ENCODE peak calls at places on chromosomes 3 and 15, in ten cellular contexts. One of them, this sample, is unnamed.

GRCh38 chr15:66565731-66566130 is at the start of gene LCTL:
- DNase-seq in CD4-positive, alpha-beta T cell: no peak
- DNase-seq in IMR-90: peak; percentile 72
- DNase-seq in GM10248: no peak
- DNase-seq in bronchial epithelial cell: no peak
- DNase-seq in HFFc6: peak; percentile 13
- DNase-seq in omental fat pad: no peak
- DNase-seq in neural crest cell: peak; percentile 53
- DNase-seq in AG04449: no peak
- DNase-seq in AG10803: peak; percentile 53
- DNase-seq in this sample: no peak

GRCh38 chr3:45890405-45890804 is 4.1 kb downstream of the CCR9 start:
- DNase-seq in omental fat pad: no peak
- DNase-seq in AG04449: no peak
- DNase-seq in IMR-90: no peak
- DNase-seq in GM10248: no peak
- DNase-seq in CD4-positive, alpha-beta T cell: no peak
- DNase-seq in neural crest cell: no peak
- DNase-seq in HFFc6: no peak
- DNase-seq in bronchial epithelial cell: peak; percentile 32
- DNase-seq in AG10803: no peak
- DNase-seq in this sample: no peak

GRCh38 chr3:143222981-143223380 is 103.4 kb downstream of the CHST2 start:
- DNase-seq in omental fat pad: no peak
- DNase-seq in bronchial epithelial cell: no peak
- DNase-seq in IMR-90: no peak
- DNase-seq in neural crest cell: no peak
- DNase-seq in CD4-positive, alpha-beta T cell: no peak
- DNase-seq in AG10803: no peak
- DNase-seq in HFFc6: no peak
- DNase-seq in AG04449: no peak
- DNase-seq in GM10248: no peak
- DNase-seq in this sample: no peak

GRCh38 chr15:42622328-42622925 is 47.0 kb downstream of the STARD9 start:
- DNase-seq in IMR-90: no peak
- DNase-seq in CD4-positive, alpha-beta T cell: no peak
- DNase-seq in neural crest cell: no peak
- DNase-seq in GM10248: no peak
- DNase-seq in bronchial epithelial cell: peak; percentile 13
- DNase-seq in AG04449: no peak
- DNase-seq in omental fat pad: no peak
- DNase-seq in AG10803: no peak
- DNase-seq in HFFc6: no peak
- DNase-seq in this sample: no peak

GRCh38 chr3:158935846-158936245 is 134.0 kb downstream of the MFSD1 start:
- DNase-seq in AG04449: no peak
- DNase-seq in neural crest cell: no peak
- DNase-seq in IMR-90: no peak
- DNase-seq in omental fat pad: no peak
- DNase-seq in CD4-positive, alpha-beta T cell: no peak
- DNase-seq in AG10803: peak; percentile 41
- DNase-seq in HFFc6: no peak
- DNase-seq in GM10248: no peak
- DNase-seq in bronchial epithelial cell: peak; percentile 35
- DNase-seq in this sample: no peak

GRCh38 chr15:99176757-99177156 is 71.9 kb downstream of the SYNM start:
- DNase-seq in CD4-positive, alpha-beta T cell: no peak
- DNase-seq in HFFc6: no peak
- DNase-seq in omental fat pad: no peak
- DNase-seq in AG10803: no peak
- DNase-seq in GM10248: no peak
- DNase-seq in IMR-90: no peak
- DNase-seq in neural crest cell: no peak
- DNase-seq in bronchial epithelial cell: peak; percentile 9
- DNase-seq in AG04449: no peak
- DNase-seq in this sample: no peak

GRCh38 chr15:37289109-37289765 is 188.9 kb upstream of the MEIS2 start:
- DNase-seq in CD4-positive, alpha-beta T cell: no peak
- DNase-seq in AG10803: peak; percentile 6
- DNase-seq in AG04449: no peak
- DNase-seq in HFFc6: peak; percentile 28
- DNase-seq in GM10248: no peak
- DNase-seq in omental fat pad: no peak
- DNase-seq in neural crest cell: no peak
- DNase-seq in bronchial epithelial cell: peak; percentile 18
- DNase-seq in IMR-90: peak; percentile 5
- DNase-seq in this sample: peak; percentile 26

GRCh38 chr15:57769266-57769665 is 62.8 kb downstream of the POLR2M start:
- DNase-seq in HFFc6: peak; percentile 86
- DNase-seq in CD4-positive, alpha-beta T cell: no peak
- DNase-seq in GM10248: no peak
- DNase-seq in AG04449: peak; percentile 44
- DNase-seq in bronchial epithelial cell: no peak
- DNase-seq in omental fat pad: no peak
- DNase-seq in IMR-90: peak; percentile 33
- DNase-seq in neural crest cell: no peak
- DNase-seq in AG10803: peak; percentile 83
- DNase-seq in this sample: no peak

GRCh38 chr3:197590313-197590962 is 34.7 kb upstream of the BDH1 start:
- DNase-seq in omental fat pad: no peak
- DNase-seq in bronchial epithelial cell: no peak
- DNase-seq in AG04449: no peak
- DNase-seq in HFFc6: no peak
- DNase-seq in IMR-90: no peak
- DNase-seq in neural crest cell: no peak
- DNase-seq in CD4-positive, alpha-beta T cell: no peak
- DNase-seq in AG10803: no peak
- DNase-seq in GM10248: peak; percentile 2
- DNase-seq in this sample: peak; percentile 81

GRCh38 chr15:98896002-98896721 is 111.4 kb downstream of the PGPEP1L start:
- DNase-seq in neural crest cell: no peak
- DNase-seq in AG10803: peak; percentile 64
- DNase-seq in CD4-positive, alpha-beta T cell: no peak
- DNase-seq in bronchial epithelial cell: peak; percentile 84
- DNase-seq in HFFc6: peak; percentile 70
- DNase-seq in AG04449: no peak
- DNase-seq in GM10248: no peak
- DNase-seq in omental fat pad: no peak
- DNase-seq in IMR-90: peak; percentile 91
- DNase-seq in this sample: no peak

GRCh38 chr3:182920515-182921084 is 59.7 kb downstream of the DCUN1D1 start:
- DNase-seq in HFFc6: no peak
- DNase-seq in AG04449: no peak
- DNase-seq in CD4-positive, alpha-beta T cell: no peak
- DNase-seq in IMR-90: no peak
- DNase-seq in bronchial epithelial cell: peak; percentile 10
- DNase-seq in neural crest cell: no peak
- DNase-seq in GM10248: no peak
- DNase-seq in AG10803: no peak
- DNase-seq in omental fat pad: no peak
- DNase-seq in this sample: peak; percentile 34

GRCh38 chr3:39318311-39318710 is 11.2 kb upstream of the CCR8 start:
- DNase-seq in GM10248: no peak
- DNase-seq in AG10803: no peak
- DNase-seq in AG04449: no peak
- DNase-seq in HFFc6: no peak
- DNase-seq in omental fat pad: no peak
- DNase-seq in CD4-positive, alpha-beta T cell: no peak
- DNase-seq in IMR-90: no peak
- DNase-seq in neural crest cell: no peak
- DNase-seq in bronchial epithelial cell: peak; percentile 59
- DNase-seq in this sample: no peak

GRCh38 chr3:156643729-156644389 is 30.5 kb upstream of the TIPARP start:
- DNase-seq in neural crest cell: no peak
- DNase-seq in HFFc6: no peak
- DNase-seq in CD4-positive, alpha-beta T cell: peak; percentile 18
- DNase-seq in bronchial epithelial cell: no peak
- DNase-seq in AG10803: peak; percentile 62
- DNase-seq in AG04449: peak; percentile 49
- DNase-seq in omental fat pad: no peak
- DNase-seq in IMR-90: peak; percentile 75
- DNase-seq in GM10248: peak; percentile 35
- DNase-seq in this sample: no peak

GRCh38 chr15:28123408-28124023 is 24.4 kb upstream of the OCA2 start:
- DNase-seq in neural crest cell: peak; percentile 81
- DNase-seq in CD4-positive, alpha-beta T cell: no peak
- DNase-seq in omental fat pad: no peak
- DNase-seq in HFFc6: peak; percentile 74
- DNase-seq in AG04449: no peak
- DNase-seq in GM10248: peak; percentile 71
- DNase-seq in IMR-90: peak; percentile 76
- DNase-seq in AG10803: peak; percentile 68
- DNase-seq in bronchial epithelial cell: peak; percentile 96
- DNase-seq in this sample: peak; percentile 86

GRCh38 chr15:96171842-96172241 is 158.7 kb upstream of the NR2F2 start:
- DNase-seq in AG04449: no peak
- DNase-seq in neural crest cell: no peak
- DNase-seq in GM10248: no peak
- DNase-seq in CD4-positive, alpha-beta T cell: no peak
- DNase-seq in omental fat pad: no peak
- DNase-seq in HFFc6: peak; percentile 14
- DNase-seq in IMR-90: peak; percentile 19
- DNase-seq in AG10803: no peak
- DNase-seq in bronchial epithelial cell: peak; percentile 60
- DNase-seq in this sample: peak; percentile 93

GRCh38 chr3:42749753-42750231 is 23.3 kb downstream of the CCDC13 start:
- DNase-seq in GM10248: peak; percentile 53
- DNase-seq in CD4-positive, alpha-beta T cell: no peak
- DNase-seq in HFFc6: peak; percentile 28
- DNase-seq in omental fat pad: no peak
- DNase-seq in IMR-90: no peak
- DNase-seq in AG10803: peak; percentile 24
- DNase-seq in AG04449: no peak
- DNase-seq in bronchial epithelial cell: no peak
- DNase-seq in neural crest cell: no peak
- DNase-seq in this sample: peak; percentile 17
- TF ChIP-seq CTCF in GM10248: peak; percentile 35
- TF ChIP-seq CTCF in CD4-positive, alpha-beta T cell: peak; percentile 21
- TF ChIP-seq CTCF in HFFc6: peak; percentile 80
- TF ChIP-seq CTCF in omental fat pad: no peak
- TF ChIP-seq CTCF in IMR-90: peak; percentile 45
- TF ChIP-seq CTCF in AG10803: peak; percentile 57
- TF ChIP-seq CTCF in AG04449: peak; percentile 50
- TF ChIP-seq CTCF in bronchial epithelial cell: peak; percentile 76
- TF ChIP-seq CTCF in neural crest cell: peak; percentile 36
- TF ChIP-seq CTCF in this sample: peak; percentile 52

DNA sequence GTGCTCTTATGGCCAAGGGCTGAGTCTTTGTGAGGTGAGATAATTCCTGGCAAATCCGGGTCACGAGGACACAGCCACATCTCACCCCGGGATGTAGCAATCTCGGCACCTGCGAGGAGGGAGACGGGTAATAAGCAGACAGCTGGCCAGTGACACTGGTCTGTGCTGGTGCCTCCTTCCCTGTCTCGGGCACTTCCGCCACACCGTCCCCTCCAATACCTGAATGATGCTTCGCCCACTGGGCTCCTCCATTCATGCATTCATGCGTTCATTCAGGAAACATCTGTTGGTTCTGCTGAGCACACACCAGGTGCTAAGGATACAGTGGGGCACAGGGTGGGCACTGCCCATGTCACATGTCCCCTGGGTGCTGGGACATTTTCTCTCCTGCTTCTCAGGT is 60.1 kb downstream of the ATP10A start:
- DNase-seq in HFFc6: no peak
- DNase-seq in omental fat pad: no peak
- DNase-seq in CD4-positive, alpha-beta T cell: no peak
- DNase-seq in AG04449: no peak
- DNase-seq in GM10248: no peak
- DNase-seq in bronchial epithelial cell: no peak
- DNase-seq in AG10803: no peak
- DNase-seq in neural crest cell: no peak
- DNase-seq in IMR-90: no peak
- DNase-seq in this sample: no peak
- TF ChIP-seq CTCF in HFFc6: no peak
- TF ChIP-seq CTCF in omental fat pad: no peak
- TF ChIP-seq CTCF in CD4-positive, alpha-beta T cell: no peak
- TF ChIP-seq CTCF in AG04449: no peak
- TF ChIP-seq CTCF in GM10248: no peak
- TF ChIP-seq CTCF in bronchial epithelial cell: no peak
- TF ChIP-seq CTCF in AG10803: no peak
- TF ChIP-seq CTCF in neural crest cell: no peak
- TF ChIP-seq CTCF in IMR-90: no peak
- TF ChIP-seq CTCF in this sample: no peak

GRCh38 chr3:23926736-23927135 is 9.8 kb downstream of the RPL15 start:
- DNase-seq in AG04449: no peak
- DNase-seq in GM10248: no peak
- DNase-seq in AG10803: no peak
- DNase-seq in bronchial epithelial cell: no peak
- DNase-seq in IMR-90: no peak
- DNase-seq in HFFc6: no peak
- DNase-seq in omental fat pad: no peak
- DNase-seq in neural crest cell: no peak
- DNase-seq in CD4-positive, alpha-beta T cell: no peak
- DNase-seq in this sample: no peak
- TF ChIP-seq CTCF in AG04449: no peak
- TF ChIP-seq CTCF in GM10248: no peak
- TF ChIP-seq CTCF in AG10803: peak; percentile 27
- TF ChIP-seq CTCF in bronchial epithelial cell: no peak
- TF ChIP-seq CTCF in IMR-90: no peak
- TF ChIP-seq CTCF in HFFc6: peak; percentile 39
- TF ChIP-seq CTCF in omental fat pad: no peak
- TF ChIP-seq CTCF in neural crest cell: no peak
- TF ChIP-seq CTCF in CD4-positive, alpha-beta T cell: no peak
- TF ChIP-seq CTCF in this sample: no peak

GRCh38 chr3:4853749-4854140 is 125.5 kb upstream of the BHLHE40 start:
- DNase-seq in omental fat pad: no peak
- DNase-seq in bronchial epithelial cell: no peak
- DNase-seq in IMR-90: no peak
- DNase-seq in neural crest cell: no peak
- DNase-seq in AG10803: no peak
- DNase-seq in GM10248: no peak
- DNase-seq in CD4-positive, alpha-beta T cell: no peak
- DNase-seq in HFFc6: no peak
- DNase-seq in AG04449: no peak
- DNase-seq in this sample: no peak
- TF ChIP-seq CTCF in omental fat pad: no peak
- TF ChIP-seq CTCF in bronchial epithelial cell: no peak
- TF ChIP-seq CTCF in IMR-90: no peak
- TF ChIP-seq CTCF in neural crest cell: no peak
- TF ChIP-seq CTCF in AG10803: no peak
- TF ChIP-seq CTCF in GM10248: no peak
- TF ChIP-seq CTCF in CD4-positive, alpha-beta T cell: no peak
- TF ChIP-seq CTCF in HFFc6: no peak
- TF ChIP-seq CTCF in AG04449: no peak
- TF ChIP-seq CTCF in this sample: no peak